ENCODE peak calls at places on chromosomes 13 and 19, in seven cellular contexts. One of them, this sample, is unnamed.

GRCh38 chr13:62710766-62711165 is 1295.1 kb upstream of the PCDH20 start:
- DNase-seq in IMR-90: no peak
- DNase-seq in head of caudate nucleus: no peak
- DNase-seq in ELR: no peak
- DNase-seq in mesothelial cell of epicardium: no peak
- DNase-seq in stimulated activated CD4-positive, alpha-beta T cell treated with anti-CD3 and anti-CD28 coated beads, Interleukin-4, amount 100 ng/mL, for 48 hours: no peak
- DNase-seq in memory B cell: no peak
- DNase-seq in this sample: no peak

GRCh38 chr13:113550453-113550852 is 34.1 kb upstream of the TFDP1 start:
- DNase-seq in IMR-90: no peak
- DNase-seq in head of caudate nucleus: no peak
- DNase-seq in ELR: no peak
- DNase-seq in mesothelial cell of epicardium: no peak
- DNase-seq in stimulated activated CD4-positive, alpha-beta T cell treated with anti-CD3 and anti-CD28 coated beads, Interleukin-4, amount 100 ng/mL, for 48 hours: no peak
- DNase-seq in memory B cell: no peak
- DNase-seq in this sample: no peak

GRCh38 chr13:111494641-111495040 is 174.2 kb downstream of the TEX29 start:
- DNase-seq in IMR-90: no peak
- DNase-seq in head of caudate nucleus: no peak
- DNase-seq in ELR: no peak
- DNase-seq in mesothelial cell of epicardium: no peak
- DNase-seq in stimulated activated CD4-positive, alpha-beta T cell treated with anti-CD3 and anti-CD28 coated beads, Interleukin-4, amount 100 ng/mL, for 48 hours: no peak
- DNase-seq in memory B cell: no peak
- DNase-seq in this sample: no peak

GRCh38 chr13:51834581-51835158 is 10.3 kb downstream of the TMEM272 start:
- DNase-seq in IMR-90: no peak
- DNase-seq in head of caudate nucleus: no peak
- DNase-seq in ELR: no peak
- DNase-seq in mesothelial cell of epicardium: no peak
- DNase-seq in stimulated activated CD4-positive, alpha-beta T cell treated with anti-CD3 and anti-CD28 coated beads, Interleukin-4, amount 100 ng/mL, for 48 hours: no peak
- DNase-seq in memory B cell: no peak
- DNase-seq in this sample: no peak

GRCh38 chr13:75902166-75903104 is 266.3 kb downstream of the LMO7 start:
- DNase-seq in IMR-90: no peak
- DNase-seq in head of caudate nucleus: no peak
- DNase-seq in ELR: no peak
- DNase-seq in mesothelial cell of epicardium: no peak
- DNase-seq in stimulated activated CD4-positive, alpha-beta T cell treated with anti-CD3 and anti-CD28 coated beads, Interleukin-4, amount 100 ng/mL, for 48 hours: no peak
- DNase-seq in memory B cell: no peak
- DNase-seq in this sample: no peak

GRCh38 chr13:51501096-51501495 is 48.3 kb upstream of the INTS6 start:
- DNase-seq in IMR-90: peak
- DNase-seq in head of caudate nucleus: no peak
- DNase-seq in ELR: no peak
- DNase-seq in mesothelial cell of epicardium: no peak
- DNase-seq in stimulated activated CD4-positive, alpha-beta T cell treated with anti-CD3 and anti-CD28 coated beads, Interleukin-4, amount 100 ng/mL, for 48 hours: no peak
- DNase-seq in memory B cell: no peak
- DNase-seq in this sample: no peak

GRCh38 chr19:45140533-45140932 is 20.2 kb downstream of the NKPD1 start:
- DNase-seq in IMR-90: no peak
- DNase-seq in head of caudate nucleus: no peak
- DNase-seq in ELR: no peak
- DNase-seq in mesothelial cell of epicardium: no peak
- DNase-seq in stimulated activated CD4-positive, alpha-beta T cell treated with anti-CD3 and anti-CD28 coated beads, Interleukin-4, amount 100 ng/mL, for 48 hours: no peak
- DNase-seq in memory B cell: no peak
- DNase-seq in this sample: no peak

GRCh38 chr13:48486362-48486761 is 46.5 kb downstream of the RCBTB2 start:
- DNase-seq in IMR-90: no peak
- DNase-seq in head of caudate nucleus: no peak
- DNase-seq in ELR: no peak
- DNase-seq in mesothelial cell of epicardium: no peak
- DNase-seq in stimulated activated CD4-positive, alpha-beta T cell treated with anti-CD3 and anti-CD28 coated beads, Interleukin-4, amount 100 ng/mL, for 48 hours: no peak
- DNase-seq in memory B cell: no peak
- DNase-seq in this sample: no peak

GRCh38 chr13:41554180-41554579 is 96.8 kb downstream of the RGCC start:
- DNase-seq in IMR-90: no peak
- DNase-seq in head of caudate nucleus: no peak
- DNase-seq in ELR: no peak
- DNase-seq in mesothelial cell of epicardium: no peak
- DNase-seq in stimulated activated CD4-positive, alpha-beta T cell treated with anti-CD3 and anti-CD28 coated beads, Interleukin-4, amount 100 ng/mL, for 48 hours: no peak
- DNase-seq in memory B cell: no peak
- DNase-seq in this sample: no peak

GRCh38 chr19:8251025-8251472 is 41.9 kb downstream of the CERS4 start:
- DNase-seq in IMR-90: peak
- DNase-seq in head of caudate nucleus: peak
- DNase-seq in ELR: no peak
- DNase-seq in mesothelial cell of epicardium: no peak
- DNase-seq in stimulated activated CD4-positive, alpha-beta T cell treated with anti-CD3 and anti-CD28 coated beads, Interleukin-4, amount 100 ng/mL, for 48 hours: no peak
- DNase-seq in memory B cell: no peak
- DNase-seq in this sample: no peak

GRCh38 chr13:96651598-96651997 is 342.7 kb downstream of the OXGR1 start:
- DNase-seq in IMR-90: no peak
- DNase-seq in head of caudate nucleus: no peak
- DNase-seq in ELR: no peak
- DNase-seq in mesothelial cell of epicardium: no peak
- DNase-seq in stimulated activated CD4-positive, alpha-beta T cell treated with anti-CD3 and anti-CD28 coated beads, Interleukin-4, amount 100 ng/mL, for 48 hours: no peak
- DNase-seq in memory B cell: no peak
- DNase-seq in this sample: no peak

GRCh38 chr13:87680298-87680697 is 9.1 kb downstream of the SLITRK5 start:
- DNase-seq in IMR-90: no peak
- DNase-seq in head of caudate nucleus: no peak
- DNase-seq in ELR: peak
- DNase-seq in mesothelial cell of epicardium: no peak
- DNase-seq in stimulated activated CD4-positive, alpha-beta T cell treated with anti-CD3 and anti-CD28 coated beads, Interleukin-4, amount 100 ng/mL, for 48 hours: no peak
- DNase-seq in memory B cell: no peak
- DNase-seq in this sample: no peak

GRCh38 chr13:20383058-20383457 is 142.6 kb downstream of the CRYL1 start:
- DNase-seq in IMR-90: no peak
- DNase-seq in head of caudate nucleus: no peak
- DNase-seq in ELR: no peak
- DNase-seq in mesothelial cell of epicardium: no peak
- DNase-seq in stimulated activated CD4-positive, alpha-beta T cell treated with anti-CD3 and anti-CD28 coated beads, Interleukin-4, amount 100 ng/mL, for 48 hours: no peak
- DNase-seq in memory B cell: no peak
- DNase-seq in this sample: no peak

GRCh38 chr13:111609631-111610030 is 289.2 kb downstream of the TEX29 start:
- DNase-seq in IMR-90: no peak
- DNase-seq in head of caudate nucleus: no peak
- DNase-seq in ELR: no peak
- DNase-seq in mesothelial cell of epicardium: no peak
- DNase-seq in stimulated activated CD4-positive, alpha-beta T cell treated with anti-CD3 and anti-CD28 coated beads, Interleukin-4, amount 100 ng/mL, for 48 hours: no peak
- DNase-seq in memory B cell: no peak
- DNase-seq in this sample: no peak

GRCh38 chr19:17522988-17523872 is 11.8 kb downstream of the PGLS start:
- DNase-seq in IMR-90: no peak
- DNase-seq in head of caudate nucleus: peak
- DNase-seq in ELR: no peak
- DNase-seq in mesothelial cell of epicardium: no peak
- DNase-seq in stimulated activated CD4-positive, alpha-beta T cell treated with anti-CD3 and anti-CD28 coated beads, Interleukin-4, amount 100 ng/mL, for 48 hours: peak
- DNase-seq in memory B cell: peak
- DNase-seq in this sample: peak

GRCh38 chr19:58154287-58154678 is 3.7 kb upstream of the ZNF329 start:
- DNase-seq in IMR-90: peak
- DNase-seq in head of caudate nucleus: peak
- DNase-seq in ELR: peak
- DNase-seq in mesothelial cell of epicardium: no peak
- DNase-seq in stimulated activated CD4-positive, alpha-beta T cell treated with anti-CD3 and anti-CD28 coated beads, Interleukin-4, amount 100 ng/mL, for 48 hours: peak
- DNase-seq in memory B cell: peak
- DNase-seq in this sample: no peak

GRCh38 chr13:74015137-74015536 is 119.1 kb downstream of the KLF12 start:
- DNase-seq in IMR-90: peak
- DNase-seq in head of caudate nucleus: no peak
- DNase-seq in ELR: peak
- DNase-seq in mesothelial cell of epicardium: no peak
- DNase-seq in stimulated activated CD4-positive, alpha-beta T cell treated with anti-CD3 and anti-CD28 coated beads, Interleukin-4, amount 100 ng/mL, for 48 hours: no peak
- DNase-seq in memory B cell: no peak
- DNase-seq in this sample: no peak

GRCh38 chr13:98301721-98302120 is 124.7 kb upstream of the RNF113B start:
- DNase-seq in IMR-90: peak
- DNase-seq in head of caudate nucleus: no peak
- DNase-seq in ELR: no peak
- DNase-seq in mesothelial cell of epicardium: no peak
- DNase-seq in stimulated activated CD4-positive, alpha-beta T cell treated with anti-CD3 and anti-CD28 coated beads, Interleukin-4, amount 100 ng/mL, for 48 hours: no peak
- DNase-seq in memory B cell: no peak
- DNase-seq in this sample: no peak

GRCh38 chr13:42747399-42747873 is 33.9 kb upstream of the FAM216B start:
- DNase-seq in IMR-90: peak
- DNase-seq in head of caudate nucleus: no peak
- DNase-seq in ELR: peak
- DNase-seq in mesothelial cell of epicardium: no peak
- DNase-seq in stimulated activated CD4-positive, alpha-beta T cell treated with anti-CD3 and anti-CD28 coated beads, Interleukin-4, amount 100 ng/mL, for 48 hours: no peak
- DNase-seq in memory B cell: no peak
- DNase-seq in this sample: no peak

GRCh38 chr19:19672816-19673215 is 4.2 kb downstream of the ZNF101 start:
- DNase-seq in IMR-90: no peak
- DNase-seq in head of caudate nucleus: no peak
- DNase-seq in ELR: peak
- DNase-seq in mesothelial cell of epicardium: no peak
- DNase-seq in stimulated activated CD4-positive, alpha-beta T cell treated with anti-CD3 and anti-CD28 coated beads, Interleukin-4, amount 100 ng/mL, for 48 hours: no peak
- DNase-seq in memory B cell: no peak
- DNase-seq in this sample: no peak

GRCh38 chr13:41017744-41018582 is 1.2 kb downstream of the ELF1 start:
- DNase-seq in IMR-90: peak
- DNase-seq in head of caudate nucleus: no peak
- DNase-seq in ELR: no peak
- DNase-seq in mesothelial cell of epicardium: no peak
- DNase-seq in stimulated activated CD4-positive, alpha-beta T cell treated with anti-CD3 and anti-CD28 coated beads, Interleukin-4, amount 100 ng/mL, for 48 hours: no peak
- DNase-seq in memory B cell: no peak
- DNase-seq in this sample: no peak

GRCh38 chr19:13705201-13705600 is 59.1 kb upstream of the MRI1 start:
- DNase-seq in IMR-90: no peak
- DNase-seq in head of caudate nucleus: no peak
- DNase-seq in ELR: no peak
- DNase-seq in mesothelial cell of epicardium: no peak
- DNase-seq in stimulated activated CD4-positive, alpha-beta T cell treated with anti-CD3 and anti-CD28 coated beads, Interleukin-4, amount 100 ng/mL, for 48 hours: no peak
- DNase-seq in memory B cell: no peak
- DNase-seq in this sample: no peak

GRCh38 chr13:48000559-48001126 is 430 bp downstream of the SUCLA2 start:
- DNase-seq in IMR-90: peak
- DNase-seq in head of caudate nucleus: no peak
- DNase-seq in ELR: peak
- DNase-seq in mesothelial cell of epicardium: no peak
- DNase-seq in stimulated activated CD4-positive, alpha-beta T cell treated with anti-CD3 and anti-CD28 coated beads, Interleukin-4, amount 100 ng/mL, for 48 hours: no peak
- DNase-seq in memory B cell: no peak
- DNase-seq in this sample: no peak

GRCh38 chr19:50512112-50512998 is 1.4 kb downstream of the ASPDH start:
- DNase-seq in IMR-90: no peak
- DNase-seq in head of caudate nucleus: no peak
- DNase-seq in ELR: no peak
- DNase-seq in mesothelial cell of epicardium: no peak
- DNase-seq in stimulated activated CD4-positive, alpha-beta T cell treated with anti-CD3 and anti-CD28 coated beads, Interleukin-4, amount 100 ng/mL, for 48 hours: no peak
- DNase-seq in memory B cell: no peak
- DNase-seq in this sample: no peak

GRCh38 chr13:96082640-96083039 is 7.3 kb upstream of the HS6ST3 start:
- DNase-seq in IMR-90: no peak
- DNase-seq in head of caudate nucleus: no peak
- DNase-seq in ELR: peak
- DNase-seq in mesothelial cell of epicardium: no peak
- DNase-seq in stimulated activated CD4-positive, alpha-beta T cell treated with anti-CD3 and anti-CD28 coated beads, Interleukin-4, amount 100 ng/mL, for 48 hours: no peak
- DNase-seq in memory B cell: no peak
- DNase-seq in this sample: no peak

GRCh38 chr13:75326173-75327131 is 155.5 kb downstream of the TBC1D4 start:
- DNase-seq in IMR-90: peak
- DNase-seq in head of caudate nucleus: no peak
- DNase-seq in ELR: no peak
- DNase-seq in mesothelial cell of epicardium: no peak
- DNase-seq in stimulated activated CD4-positive, alpha-beta T cell treated with anti-CD3 and anti-CD28 coated beads, Interleukin-4, amount 100 ng/mL, for 48 hours: peak
- DNase-seq in memory B cell: no peak
- DNase-seq in this sample: peak

GRCh38 chr19:33473644-33474305 is 47.8 kb downstream of the PEPD start:
- DNase-seq in IMR-90: peak
- DNase-seq in head of caudate nucleus: no peak
- DNase-seq in ELR: peak
- DNase-seq in mesothelial cell of epicardium: no peak
- DNase-seq in stimulated activated CD4-positive, alpha-beta T cell treated with anti-CD3 and anti-CD28 coated beads, Interleukin-4, amount 100 ng/mL, for 48 hours: no peak
- DNase-seq in memory B cell: no peak
- DNase-seq in this sample: no peak

GRCh38 chr13:114099918-114100445 is 32.4 kb downstream of the RASA3 start:
- DNase-seq in IMR-90: peak
- DNase-seq in head of caudate nucleus: no peak
- DNase-seq in ELR: peak
- DNase-seq in mesothelial cell of epicardium: no peak
- DNase-seq in stimulated activated CD4-positive, alpha-beta T cell treated with anti-CD3 and anti-CD28 coated beads, Interleukin-4, amount 100 ng/mL, for 48 hours: no peak
- DNase-seq in memory B cell: no peak
- DNase-seq in this sample: no peak

GRCh38 chr13:75181906-75182305 is 300.1 kb downstream of the TBC1D4 start:
- DNase-seq in IMR-90: peak
- DNase-seq in head of caudate nucleus: no peak
- DNase-seq in ELR: peak
- DNase-seq in mesothelial cell of epicardium: no peak
- DNase-seq in stimulated activated CD4-positive, alpha-beta T cell treated with anti-CD3 and anti-CD28 coated beads, Interleukin-4, amount 100 ng/mL, for 48 hours: no peak
- DNase-seq in memory B cell: no peak
- DNase-seq in this sample: no peak

GRCh38 chr13:110680852-110681251 is 25.1 kb downstream of the CARS2 start:
- DNase-seq in IMR-90: no peak
- DNase-seq in head of caudate nucleus: no peak
- DNase-seq in ELR: peak
- DNase-seq in mesothelial cell of epicardium: no peak
- DNase-seq in stimulated activated CD4-positive, alpha-beta T cell treated with anti-CD3 and anti-CD28 coated beads, Interleukin-4, amount 100 ng/mL, for 48 hours: no peak
- DNase-seq in memory B cell: peak
- DNase-seq in this sample: peak

GRCh38 chr13:32284927-32285632 is 30.1 kb downstream of the ZAR1L start:
- DNase-seq in IMR-90: peak
- DNase-seq in head of caudate nucleus: peak
- DNase-seq in ELR: peak
- DNase-seq in mesothelial cell of epicardium: no peak
- DNase-seq in stimulated activated CD4-positive, alpha-beta T cell treated with anti-CD3 and anti-CD28 coated beads, Interleukin-4, amount 100 ng/mL, for 48 hours: no peak
- DNase-seq in memory B cell: no peak
- DNase-seq in this sample: no peak

GRCh38 chr19:39937792-39938191 is 3.4 kb upstream of the FCGBP start:
- DNase-seq in IMR-90: no peak
- DNase-seq in head of caudate nucleus: no peak
- DNase-seq in ELR: no peak
- DNase-seq in mesothelial cell of epicardium: no peak
- DNase-seq in stimulated activated CD4-positive, alpha-beta T cell treated with anti-CD3 and anti-CD28 coated beads, Interleukin-4, amount 100 ng/mL, for 48 hours: no peak
- DNase-seq in memory B cell: no peak
- DNase-seq in this sample: no peak

GRCh38 chr19:32542477-32543106 is 38.4 kb upstream of the PDCD5 start:
- DNase-seq in IMR-90: no peak
- DNase-seq in head of caudate nucleus: no peak
- DNase-seq in ELR: no peak
- DNase-seq in mesothelial cell of epicardium: no peak
- DNase-seq in stimulated activated CD4-positive, alpha-beta T cell treated with anti-CD3 and anti-CD28 coated beads, Interleukin-4, amount 100 ng/mL, for 48 hours: no peak
- DNase-seq in memory B cell: no peak
- DNase-seq in this sample: no peak

GRCh38 chr19:47049307-47049700 is 880 bp upstream of the TMEM160 start:
- DNase-seq in IMR-90: peak
- DNase-seq in head of caudate nucleus: no peak
- DNase-seq in ELR: peak
- DNase-seq in mesothelial cell of epicardium: no peak
- DNase-seq in stimulated activated CD4-positive, alpha-beta T cell treated with anti-CD3 and anti-CD28 coated beads, Interleukin-4, amount 100 ng/mL, for 48 hours: no peak
- DNase-seq in memory B cell: no peak
- DNase-seq in this sample: no peak

GRCh38 chr19:33301011-33301899 is 1.1 kb downstream of the CEBPA start:
- DNase-seq in IMR-90: no peak
- DNase-seq in head of caudate nucleus: no peak
- DNase-seq in ELR: no peak
- DNase-seq in mesothelial cell of epicardium: no peak
- DNase-seq in stimulated activated CD4-positive, alpha-beta T cell treated with anti-CD3 and anti-CD28 coated beads, Interleukin-4, amount 100 ng/mL, for 48 hours: no peak
- DNase-seq in memory B cell: no peak
- DNase-seq in this sample: no peak

GRCh38 chr13:105307776-105308175 is 1227.7 kb downstream of the EFNB2 start:
- DNase-seq in IMR-90: no peak
- DNase-seq in head of caudate nucleus: no peak
- DNase-seq in ELR: no peak
- DNase-seq in mesothelial cell of epicardium: no peak
- DNase-seq in stimulated activated CD4-positive, alpha-beta T cell treated with anti-CD3 and anti-CD28 coated beads, Interleukin-4, amount 100 ng/mL, for 48 hours: no peak
- DNase-seq in memory B cell: no peak
- DNase-seq in this sample: no peak

GRCh38 chr19:49927526-49928264 is 1.3 kb upstream of the ATF5 start:
- DNase-seq in IMR-90: no peak
- DNase-seq in head of caudate nucleus: no peak
- DNase-seq in ELR: no peak
- DNase-seq in mesothelial cell of epicardium: no peak
- DNase-seq in stimulated activated CD4-positive, alpha-beta T cell treated with anti-CD3 and anti-CD28 coated beads, Interleukin-4, amount 100 ng/mL, for 48 hours: no peak
- DNase-seq in memory B cell: no peak
- DNase-seq in this sample: no peak

GRCh38 chr19:21751379-21751778 is 16.0 kb downstream of the ZNF100 start:
- DNase-seq in IMR-90: peak
- DNase-seq in head of caudate nucleus: no peak
- DNase-seq in ELR: peak
- DNase-seq in mesothelial cell of epicardium: no peak
- DNase-seq in stimulated activated CD4-positive, alpha-beta T cell treated with anti-CD3 and anti-CD28 coated beads, Interleukin-4, amount 100 ng/mL, for 48 hours: no peak
- DNase-seq in memory B cell: no peak
- DNase-seq in this sample: no peak